ENCODE peak calls at places on chromosomes 2 and 18, in ten cellular contexts. E is astrocyte of the cerebellum, X is tibial artery, B is heart right ventricle, U is AG04450, Y is AG10803, C is kidney, D is GM23338, J is astrocyte of the spinal cord, H is Peyer's patch. W is an unnamed sample.

GRCh38 chr2:191144217-191144616 is 6.6 kb downstream of the STAT4 start:
- DNase-seq in B (no peak), X (no peak), D (no peak), E (no peak), J (no peak), Y (no peak), U (no peak), C (no peak), H (no peak), W (no peak)

GRCh38 chr18:35413163-35413511 is 36.0 kb upstream of the ZNF396 start:
- DNase-seq in E (no peak), U (no peak), C (no peak), J (no peak), H (no peak), Y (no peak), B (no peak), X (no peak), D (no peak), W (no peak)

GRCh38 chr18:28041366-28041765 is 135.6 kb downstream of the CDH2 start:
- DNase-seq in B (no peak), Y (peak; percentile 80), J (peak; percentile 82), U (no peak), E (peak; percentile 45), H (no peak), D (no peak), X (no peak), C (no peak), W (no peak)

GRCh38 chr2:161913865-161914264 is 160.2 kb downstream of the DPP4 start:
- DNase-seq in H (no peak), B (no peak), U (no peak), C (no peak), X (no peak), D (no peak), E (peak; percentile 11), Y (peak; percentile 42), J (peak; percentile 43), W (no peak)

GRCh38 chr2:24362253-24362652 is 1.9 kb upstream of the ITSN2 start:
- DNase-seq in H (no peak), B (no peak), U (no peak), X (no peak), J (no peak), E (no peak), C (no peak), D (no peak), Y (no peak), W (no peak)

GRCh38 chr2:174246944-174247381 is 1.4 kb downstream of the OLA1 start:
- DNase-seq in H (no peak), J (no peak), E (no peak), C (no peak), B (no peak), U (no peak), Y (no peak), X (no peak), D (no peak), W (no peak)

GRCh38 chr18:64330161-64330560 is 181.3 kb upstream of the LINC00305 start:
- DNase-seq in D (peak; percentile 58), Y (no peak), J (no peak), B (no peak), E (no peak), U (no peak), H (no peak), C (no peak), X (no peak), W (no peak)

GRCh38 chr2:216478151-216478550 is 20.5 kb upstream of the RPL37A start:
- DNase-seq in D (no peak), U (peak; percentile 38), E (peak; percentile 66), J (peak; percentile 87), Y (peak; percentile 43), C (no peak), B (no peak), X (no peak), H (no peak), W (no peak)

GRCh38 chr2:235468978-235469694 is 24.7 kb upstream of the AGAP1 start:
- DNase-seq in B (no peak), U (peak; percentile 67), J (peak; percentile 83), Y (peak; percentile 82), E (peak; percentile 80), C (no peak), D (peak; percentile 22), X (peak; percentile 55), H (no peak), W (peak; percentile 64)

DNA sequence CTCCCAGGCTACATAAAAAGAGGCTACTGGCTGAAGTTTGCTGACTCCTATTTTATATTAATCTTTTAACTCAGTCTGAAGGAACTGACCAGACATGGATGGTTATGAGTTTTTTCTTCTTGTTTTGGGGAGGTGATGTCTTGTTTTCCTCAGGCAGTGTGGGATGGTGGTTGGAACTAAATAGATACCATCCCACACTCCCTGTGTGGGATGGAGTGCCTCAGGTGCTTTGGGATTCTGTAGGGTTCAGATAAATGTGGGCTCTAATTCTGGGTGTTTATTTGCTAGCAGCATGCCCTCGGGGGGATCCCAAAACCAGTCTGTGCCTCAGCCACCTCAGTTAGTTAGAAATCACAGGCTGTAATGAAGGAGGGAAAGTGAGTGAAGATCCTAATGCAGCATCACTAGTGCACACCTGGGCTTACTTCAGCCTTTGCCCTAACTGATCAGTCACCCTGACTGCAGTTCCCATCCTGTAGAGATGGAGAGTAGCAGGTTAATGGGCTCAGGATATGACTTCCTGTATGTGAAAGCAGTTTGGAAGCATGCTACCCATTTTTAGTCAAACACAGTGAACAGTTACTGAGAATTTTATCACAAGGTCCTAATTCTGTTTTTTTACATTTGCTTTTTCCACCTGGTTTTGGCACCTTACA is 132.2 kb downstream of the SPTBN1 start:
- DNase-seq in E (no peak), H (no peak), D (no peak), C (no peak), Y (no peak), B (no peak), U (no peak), X (no peak), J (no peak), W (no peak)
- H3K4me3 ChIP-seq in E (no peak overlapping the region), H (no peak overlapping the region), D (no peak overlapping the region), C (no peak overlapping the region), Y (no peak overlapping the region), B (no peak overlapping the region), U (no peak overlapping the region), X (no peak overlapping the region), J (no peak overlapping the region), W (no peak overlapping the region)

GRCh38 chr2:112540906-112541305 is 1.4 kb upstream of the POLR1B start:
- DNase-seq in B (no peak), D (no peak), U (no peak), H (no peak), E (no peak), C (no peak), J (no peak), Y (no peak), X (no peak), W (no peak)
- H3K4me3 ChIP-seq in B (no peak overlapping the region), D (peak overlapping the region; percentile 91), U (no peak overlapping the region), H (no peak overlapping the region), E (no peak overlapping the region), C (peak overlapping the region; percentile 74), J (no peak overlapping the region), Y (no peak overlapping the region), X (no peak overlapping the region), W (no peak overlapping the region)

DNA sequence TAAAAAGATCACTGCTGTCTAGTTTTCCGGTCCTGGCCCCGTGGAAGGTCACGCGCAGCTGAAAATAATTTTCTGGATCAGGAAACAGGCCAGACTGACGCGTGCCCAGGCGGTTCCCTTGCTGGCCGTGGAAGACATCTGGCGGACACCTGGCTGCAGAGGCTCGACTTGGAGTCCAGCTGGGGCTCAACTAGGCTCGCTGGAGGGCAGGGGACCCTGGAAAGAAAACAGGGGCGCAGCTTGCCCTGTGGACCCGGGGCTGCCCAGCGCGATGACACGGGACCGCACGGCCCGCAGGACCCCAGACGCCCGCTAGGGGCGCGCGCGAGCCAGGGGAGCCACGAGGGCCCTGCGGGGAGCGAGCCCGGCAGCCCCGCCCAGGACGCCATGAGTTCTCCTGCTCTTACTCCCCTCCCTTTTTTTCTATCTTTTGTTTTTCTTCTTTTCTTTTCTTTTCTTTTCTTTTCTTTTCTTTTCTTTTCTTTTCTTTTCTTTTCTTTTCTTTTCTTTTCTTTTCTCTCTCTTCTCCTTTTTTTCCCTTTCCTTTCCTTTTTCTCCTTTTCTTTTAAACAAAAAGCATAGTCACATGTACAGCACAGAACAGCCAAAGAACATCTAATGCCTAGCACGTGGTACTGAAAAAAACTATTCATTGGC is 43.2 kb upstream of the UBE2F start:
- DNase-seq in X (peak; percentile 76), B (peak; percentile 84), E (no peak), D (peak; percentile 82), Y (peak; percentile 82), C (peak; percentile 86), U (peak; percentile 23), H (peak; percentile 53), J (peak; percentile 35), W (peak; percentile 79)
- H3K4me3 ChIP-seq in X (peak overlapping the region; percentile 43), B (no peak overlapping the region), E (no peak overlapping the region), D (no peak overlapping the region), Y (peak overlapping the region; percentile 37), C (peak overlapping the region; percentile 33), U (no peak overlapping the region), H (peak overlapping the region; percentile 20), J (no peak overlapping the region), W (no peak overlapping the region)

GRCh38 chr2:204550738-204551137 is 5.5 kb downstream of the PARD3B start:
- DNase-seq in J (peak; percentile 62), D (peak; percentile 35), U (peak; percentile 86), E (no peak), Y (peak; percentile 95), C (no peak), X (no peak), B (no peak), H (no peak), W (no peak)

GRCh38 chr2:204544961-204545860 is at the start of gene PARD3B:
- DNase-seq in Y (peak; percentile 64), H (no peak), D (peak; percentile 86), E (no peak), U (no peak), B (peak; percentile 65), J (peak; percentile 66), C (peak; percentile 84), X (peak; percentile 45), W (no peak)

GRCh38 chr2:204542967-204543608 is 2.2 kb upstream of the PARD3B start:
- DNase-seq in Y (peak; percentile 59), C (no peak), B (no peak), X (peak; percentile 24), H (no peak), J (no peak), U (no peak), D (no peak), E (no peak), W (no peak)

GRCh38 chr2:204541637-204542036 is 3.6 kb upstream of the PARD3B start:
- DNase-seq in C (no peak), E (no peak), X (no peak), D (no peak), J (no peak), B (no peak), H (no peak), Y (no peak), U (no peak), W (no peak)

DNA sequence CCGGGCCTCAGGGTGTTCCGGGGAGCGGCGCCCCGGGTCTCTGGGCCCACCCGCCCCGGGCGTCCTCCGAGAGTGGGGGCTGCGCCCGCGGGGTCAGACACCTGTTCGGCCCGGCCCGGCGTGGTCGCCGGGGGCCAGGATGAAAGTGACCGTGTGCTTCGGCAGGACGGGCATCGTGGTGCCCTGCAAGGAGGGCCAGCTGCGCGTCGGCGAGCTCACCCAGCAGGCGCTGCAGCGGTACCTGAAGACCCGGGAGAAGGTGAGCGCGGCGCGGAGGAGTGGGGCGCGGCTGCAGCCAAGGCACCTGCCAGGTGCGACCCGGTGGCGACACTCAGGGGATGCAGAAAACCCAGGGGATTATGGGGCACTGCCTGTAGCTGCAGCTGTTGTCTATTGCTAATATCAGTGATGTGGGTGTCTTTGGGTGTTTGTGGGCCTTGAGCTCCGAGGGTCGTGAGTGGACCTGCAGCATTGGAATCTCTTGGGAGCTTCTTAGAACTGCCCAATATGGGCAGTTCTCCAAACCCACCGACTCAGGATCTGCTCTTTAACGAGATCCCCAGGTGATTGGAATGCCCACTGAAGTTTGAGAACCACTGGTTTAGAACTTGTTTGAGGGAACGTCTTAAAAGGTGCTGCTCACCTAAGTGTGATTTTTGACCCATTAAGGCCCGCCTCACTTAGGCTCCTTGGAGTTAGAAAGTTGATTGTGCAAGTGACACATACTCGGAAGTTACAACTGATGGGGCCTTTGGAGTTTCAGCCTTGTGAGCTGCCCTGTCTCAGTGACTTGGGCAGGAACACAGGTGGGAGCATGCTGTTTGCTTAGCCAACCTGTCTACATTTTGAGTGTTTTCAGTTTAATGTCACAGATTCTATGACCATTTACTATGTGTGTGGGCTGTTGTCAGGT is 842 bp downstream of the PARD3B start:
- DNase-seq in B (peak; percentile 19), D (peak; percentile 45), C (peak; percentile 80), Y (no peak), E (no peak), J (no peak), X (no peak), U (no peak), H (no peak), W (no peak)
- H3K4me3 ChIP-seq in B (peak overlapping the region; percentile 86), D (peak overlapping the region; percentile 68), C (peak overlapping the region; percentile 80), Y (peak overlapping the region; percentile 79), E (peak overlapping the region; percentile 69), J (peak overlapping the region; percentile 56), X (peak overlapping the region; percentile 94), U (peak overlapping the region; percentile 83), H (peak overlapping the region; percentile 57), W (peak overlapping the region; percentile 69)

W was measured in HFF-Myc.